ENCODE peak calls at places on chromosomes 13 and 19, in eight cellular contexts. E is foreskin fibroblast, Z is keratinocyte, T is brain microvascular endothelial cell, Q is fibroblast of pulmonary artery, B is cardiac muscle cell, V is bronchial epithelial cell, U is right lobe of liver. R is an unnamed sample.
A peak's percentile ranks its signal among the peaks of the same experiment; 100 is the strongest.

GRCh38 chr13:48712141-48712540 is 58.4 kb downstream of the CYSLTR2 start:
- DNase-seq in T (no peak), V (no peak), E (no peak), B (no peak), Z (no peak), Q (no peak), U (no peak), R (no peak)

GRCh38 chr19:9645466-9645865 is 24.4 kb upstream of the ZNF561 start:
- DNase-seq in U (no peak), E (no peak), T (no peak), V (no peak), Q (no peak), Z (no peak), B (no peak), R (no peak)

GRCh38 chr13:32537580-32538233 is 888 bp downstream of the N4BP2L2 start:
- DNase-seq in U (peak; percentile 56), Z (no peak), E (no peak), B (no peak), T (no peak), Q (peak; percentile 19), V (no peak), R (peak; percentile 8)

GRCh38 chr19:43574424-43575155 is 737 bp downstream of the XRCC1 start:
- DNase-seq in Q (no peak), E (no peak), V (no peak), U (peak; percentile 56), T (peak; percentile 22), B (peak; percentile 41), Z (no peak), R (peak; percentile 52)

GRCh38 chr19:50272263-50272897 is 56.8 kb downstream of the KCNC3 start:
- DNase-seq in Q (no peak), E (no peak), U (no peak), B (no peak), Z (no peak), V (no peak), T (no peak), R (no peak)

GRCh38 chr13:101520672-101521071 is 68.2 kb downstream of the ITGBL1 start:
- DNase-seq in B (peak; percentile 50), E (peak; percentile 91), U (no peak), V (peak; percentile 76), Z (no peak), T (peak; percentile 81), Q (peak; percentile 53), R (peak; percentile 78)

GRCh38 chr19:18741566-18742121 is 49.5 kb downstream of the COMP start:
- DNase-seq in Z (no peak), V (no peak), U (no peak), E (no peak), Q (peak; percentile 13), B (no peak), T (no peak), R (no peak)

GRCh38 chr19:19460761-19461265 is 54.5 kb downstream of the TSSK6 start:
- DNase-seq in B (peak; percentile 48), V (no peak), Z (no peak), U (no peak), E (peak; percentile 44), T (no peak), Q (peak; percentile 27), R (no peak)

GRCh38 chr13:40187836-40188591 is 478.4 kb downstream of the FOXO1 start:
- DNase-seq in E (no peak), V (no peak), Q (no peak), U (no peak), T (no peak), B (no peak), Z (no peak), R (peak; percentile 39)

GRCh38 chr13:22877421-22877820 is 303.4 kb upstream of the SGCG start:
- DNase-seq in U (no peak), T (no peak), Z (no peak), Q (no peak), E (no peak), V (no peak), B (no peak), R (no peak)

GRCh38 chr19:50817941-50818858 is 5.4 kb downstream of the KLK1 start:
- DNase-seq in T (peak; percentile 11), E (peak; percentile 28), V (no peak), B (peak; percentile 26), Q (peak; percentile 10), U (no peak), Z (no peak), R (no peak)

GRCh38 chr19:56110515-56111448 is 10.3 kb downstream of the ZNF787 start:
- DNase-seq in T (peak; percentile 7), E (no peak), Q (peak; percentile 58), U (peak; percentile 87), Z (no peak), B (peak; percentile 72), V (no peak), R (peak; percentile 40)

GRCh38 chr13:108943842-108944241 is 314.4 kb downstream of the MYO16 start:
- DNase-seq in E (no peak), U (no peak), Z (no peak), V (no peak), Q (no peak), B (no peak), T (no peak), R (no peak)

GRCh38 chr19:45276284-45276687 is 25.2 kb downstream of the MARK4 start:
- DNase-seq in Q (peak; percentile 23), T (no peak), V (no peak), Z (no peak), E (no peak), B (peak; percentile 70), U (no peak), R (no peak)

GRCh38 chr19:42309686-42310085 is 3.4 kb upstream of the TMEM145 start:
- DNase-seq in V (no peak), Q (no peak), E (no peak), T (no peak), U (no peak), B (no peak), Z (no peak), R (no peak)

GRCh38 chr19:18502236-18502632 is 19.6 kb downstream of the ELL start:
- DNase-seq in V (no peak), U (no peak), E (no peak), Z (no peak), Q (no peak), B (no peak), T (no peak), R (no peak)

GRCh38 chr19:12156254-12157058 is at the start of gene ZNF625:
- DNase-seq in V (peak; percentile 77), U (peak; percentile 81), B (peak; percentile 92), Z (peak; percentile 44), Q (peak; percentile 86), E (peak; percentile 81), T (peak; percentile 85), R (peak; percentile 84)

GRCh38 chr13:97341135-97341534 is 92.8 kb upstream of the RAP2A start:
- DNase-seq in Q (no peak), U (no peak), Z (no peak), E (no peak), T (no peak), B (no peak), V (no peak), R (no peak)

GRCh38 chr13:24216176-24216575 is 55.7 kb downstream of the SPATA13 start:
- DNase-seq in Q (no peak), B (no peak), T (no peak), V (peak; percentile 78), Z (no peak), E (no peak), U (no peak), R (no peak)

GRCh38 chr13:30916991-30917390 is 10.9 kb downstream of the MEDAG start:
- DNase-seq in B (no peak), Z (no peak), V (no peak), Q (no peak), E (no peak), T (no peak), U (no peak), R (no peak)

GRCh38 chr19:8149261-8150094 is at the start of gene FBN3:
- DNase-seq in T (no peak), Z (no peak), B (no peak), Q (no peak), U (no peak), E (no peak), V (no peak), R (no peak)
- H3K4me3 ChIP-seq in T (no peak within 1 kb of the TSS), Z (no peak within 1 kb of the TSS), B (peak within 1 kb of the TSS; percentile 55), Q (no peak within 1 kb of the TSS), U (no peak within 1 kb of the TSS), E (no peak within 1 kb of the TSS), V (no peak within 1 kb of the TSS), R (no peak within 1 kb of the TSS)

DNA sequence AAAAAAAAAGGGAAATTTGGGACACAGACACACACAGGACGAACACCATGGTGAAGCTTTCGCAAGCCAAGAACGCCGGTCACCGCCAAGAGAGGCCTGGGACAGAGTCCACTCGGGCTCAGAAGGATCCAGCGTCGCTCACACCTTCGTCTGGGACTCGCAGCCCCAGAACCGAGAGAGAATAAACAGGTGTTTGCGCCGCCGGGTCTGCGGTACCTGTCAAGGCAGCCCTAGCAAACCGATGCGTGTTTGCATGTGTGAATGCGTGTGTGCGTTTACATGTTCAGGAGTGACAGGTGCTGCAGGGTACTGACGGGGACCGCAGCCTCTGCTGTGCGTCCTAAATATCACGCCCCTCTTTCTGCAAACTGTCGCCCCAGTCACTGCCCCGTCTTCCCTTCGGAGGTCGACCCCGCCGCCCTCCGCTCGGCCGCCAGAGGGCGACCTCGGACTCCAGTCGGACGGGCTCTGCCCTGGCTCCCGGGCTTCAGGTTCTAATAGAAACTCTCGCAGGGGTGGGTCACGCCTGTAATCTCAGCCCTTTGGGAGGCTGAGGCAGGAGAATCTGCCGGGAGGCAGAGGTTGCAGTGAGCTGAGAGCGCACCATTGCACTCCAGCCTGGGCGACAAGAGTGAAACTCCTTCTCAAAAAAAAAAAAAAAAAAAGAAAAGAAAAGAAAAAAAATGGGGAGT is 11.8 kb upstream of the CSNK1G2 start:
- DNase-seq in V (peak; percentile 45), U (peak; percentile 80), T (peak; percentile 58), B (peak; percentile 75), Z (no peak), E (peak; percentile 47), Q (peak; percentile 74), R (peak; percentile 63)
- H3K4me3 ChIP-seq in V (no peak overlapping the region), U (peak overlapping the region; percentile 13), T (peak overlapping the region; percentile 37), B (peak overlapping the region; percentile 21), Z (peak overlapping the region; percentile 9), E (peak overlapping the region; percentile 43), Q (peak overlapping the region; percentile 38), R (peak overlapping the region; percentile 31)

GRCh38 chr19:31348416-31349159 is 648 bp downstream of the TSHZ3 start:
- DNase-seq in U (no peak), Q (peak; percentile 26), T (no peak), Z (no peak), B (peak; percentile 43), E (no peak), V (no peak), R (peak; percentile 51)

GRCh38 chr19:31346660-31347059 is 2.6 kb downstream of the TSHZ3 start:
- DNase-seq in Q (no peak), V (no peak), T (no peak), Z (no peak), B (no peak), U (no peak), E (no peak), R (no peak)

GRCh38 chr19:31349160-31349881 is at the start of gene TSHZ3:
- DNase-seq in V (peak; percentile 52), T (peak; percentile 59), U (peak; percentile 69), Z (no peak), B (peak; percentile 95), Q (peak; percentile 92), E (peak; percentile 84), R (peak; percentile 94)

GRCh38 chr19:31347356-31347755 is 1.9 kb downstream of the TSHZ3 start:
- DNase-seq in B (peak; percentile 33), E (no peak), T (no peak), V (no peak), U (no peak), Q (no peak), Z (no peak), R (no peak)

GRCh38 chr19:31347828-31348314 is 1.4 kb downstream of the TSHZ3 start:
- DNase-seq in U (no peak), Q (no peak), T (no peak), Z (no peak), B (peak; percentile 29), E (peak; percentile 36), V (no peak), R (peak; percentile 58)
- H3K4me3 ChIP-seq in U (no peak overlapping the region), Q (peak overlapping the region; percentile 72), T (peak overlapping the region; percentile 67), Z (peak overlapping the region; percentile 81), B (peak overlapping the region; percentile 93), E (peak overlapping the region; percentile 83), V (no peak overlapping the region), R (peak overlapping the region; percentile 71)

GRCh38 chr19:15181394-15181793 is 19.4 kb downstream of the NOTCH3 start:
- DNase-seq in U (no peak), T (no peak), Q (no peak), V (no peak), B (no peak), E (no peak), Z (no peak), R (no peak)
- H3K4me3 ChIP-seq in U (no peak overlapping the region), T (no peak overlapping the region), Q (no peak overlapping the region), V (no peak overlapping the region), B (no peak overlapping the region), E (no peak overlapping the region), Z (no peak overlapping the region), R (no peak overlapping the region)